ENCODE peak calls at places on chromosome 7, in six cellular contexts. N is stimulated activated CD8-positive, alpha-beta memory T cell treated with anti-CD3 and anti-CD28 coated beads, Interleukin-4, amount 100 ng/mL, for 1 hour; E is sciatic nerve; I is NCI-H510A treated with DMSO at 0.1 percent for 48 hours; Z is NCI-H1694; C is activated T-helper 1 cell treated with anti-CD3 and anti-CD28 coated beads, Interleukin-12 subunit alpha, Interleukin-12 subunit beta, Interleukin-2, Interleukin-4 antibody, amounts not matched to agents 30 ng/mL and 10 ng/mL and 1 ng/mL, durations not matched to agents 14 hours and 24 hours and 36 hours. K is an unnamed sample.

GRCh38 chr7:104328308-104328969 is at the start of gene LHFPL3:
- DNase-seq in N (no peak), E (no peak), I (peak), Z (peak), C (no peak), K (no peak)

GRCh38 chr7:146926833-146927232 is 810.2 kb downstream of the CNTNAP2 start:
- DNase-seq in N (no peak), E (no peak), I (no peak), Z (no peak), C (no peak), K (no peak)

GRCh38 chr7:11404355-11404754 is 427.6 kb downstream of the THSD7A start:
- DNase-seq in N (no peak), E (no peak), I (no peak), Z (no peak), C (no peak), K (no peak)

GRCh38 chr7:91348686-91349085 is 84.5 kb downstream of the FZD1 start:
- DNase-seq in N (no peak), E (no peak), I (no peak), Z (no peak), C (no peak), K (no peak)

GRCh38 chr7:7595451-7595850 is 28.8 kb downstream of the MIOS start:
- DNase-seq in N (no peak), E (no peak), I (peak), Z (peak), C (no peak), K (no peak)

GRCh38 chr7:22110227-22110839 is 164.6 kb upstream of the CDCA7L start:
- DNase-seq in N (peak), E (peak), I (peak), Z (peak), C (peak), K (peak)

GRCh38 chr7:411677-412312 is 107.9 kb downstream of the PDGFA start:
- DNase-seq in N (no peak), E (peak), I (no peak), Z (no peak), C (no peak), K (no peak)

GRCh38 chr7:4911111-4911828 is 27.8 kb upstream of the RADIL start:
- DNase-seq in N (no peak), E (no peak), I (no peak), Z (no peak), C (no peak), K (no peak)

GRCh38 chr7:107687656-107688055 is 27.0 kb downstream of the SLC26A4 start:
- DNase-seq in N (no peak), E (no peak), I (no peak), Z (no peak), C (no peak), K (no peak)

GRCh38 chr7:98678215-98678614 is 61.1 kb downstream of the NPTX2 start:
- DNase-seq in N (no peak), E (no peak), I (no peak), Z (no peak), C (no peak), K (no peak)

GRCh38 chr7:22420973-22421635 is 64.2 kb upstream of the RAPGEF5 start:
- DNase-seq in N (no peak), E (no peak), I (peak), Z (no peak), C (no peak), K (no peak)

GRCh38 chr7:40608321-40609075 is 473.7 kb downstream of the SUGCT start:
- DNase-seq in N (no peak), E (no peak), I (no peak), Z (no peak), C (no peak), K (no peak)

GRCh38 chr7:131480384-131481315 is 75.8 kb downstream of the PODXL start:
- DNase-seq in N (no peak), E (no peak), I (no peak), Z (no peak), C (no peak), K (no peak)

GRCh38 chr7:41224063-41224763 is 478.7 kb downstream of the INHBA start:
- DNase-seq in N (no peak), E (no peak), I (no peak), Z (no peak), C (no peak), K (no peak)

GRCh38 chr7:521221-522070 is 1.8 kb upstream of the PDGFA start:
- DNase-seq in N (no peak), E (no peak), I (no peak), Z (no peak), C (no peak), K (no peak)

GRCh38 chr7:124152859-124153692 is 120.2 kb upstream of the TMEM229A start:
- DNase-seq in N (no peak), E (no peak), I (peak), Z (peak), C (no peak), K (no peak)

GRCh38 chr7:98921608-98922372 is 43.5 kb downstream of the TRRAP start:
- DNase-seq in N (no peak), E (no peak), I (no peak), Z (no peak), C (no peak), K (no peak)

GRCh38 chr7:139479620-139480019 is 3.9 kb downstream of the KLRG2 start:
- DNase-seq in N (no peak), E (no peak), I (no peak), Z (peak), C (no peak), K (no peak)

GRCh38 chr7:158396982-158397862 is 190.4 kb downstream of the PTPRN2 start:
- DNase-seq in N (no peak), E (no peak), I (peak), Z (no peak), C (no peak), K (no peak)

GRCh38 chr7:66683770-66684123 is 55.1 kb downstream of the KCTD7 start:
- DNase-seq in N (no peak), E (no peak), I (no peak), Z (no peak), C (no peak), K (no peak)

GRCh38 chr7:2112261-2113203 is 120.2 kb downstream of the MAD1L1 start:
- DNase-seq in N (no peak), E (no peak), I (no peak), Z (no peak), C (no peak), K (no peak)

GRCh38 chr7:140972344-140972743 is 42.4 kb downstream of the MRPS33 start:
- DNase-seq in N (no peak), E (no peak), I (no peak), Z (no peak), C (no peak), K (no peak)

GRCh38 chr7:38796636-38797501 is 112.1 kb downstream of the VPS41 start:
- DNase-seq in N (peak), E (peak), I (peak), Z (peak), C (peak), K (no peak)

GRCh38 chr7:114554781-114555537 is 140.3 kb downstream of the FOXP2 start:
- DNase-seq in N (no peak), E (no peak), I (peak), Z (no peak), C (no peak), K (peak)

GRCh38 chr7:142787034-142787768 is 16.4 kb downstream of the PRSS2 start:
- DNase-seq in N (no peak), E (no peak), I (no peak), Z (no peak), C (no peak), K (peak)